ENCODE peak calls at places on chromosomes 11 and 22, in four cellular contexts. Y, V, X and M are unnamed samples.

GRCh38 chr22:43171019-43171491 is 15.9 kb downstream of the TTLL12 start:
- DNase-seq in X (no peak), Y (no peak), V (no peak), M (no peak)

GRCh38 chr11:46659908-46660307 is 40.5 kb downstream of the ARHGAP1 start:
- DNase-seq in X (no peak), Y (no peak), V (no peak), M (no peak)

GRCh38 chr22:43142881-43143562 is at the start of gene MCAT:
- DNase-seq in V (peak), X (peak), Y (no peak), M (peak)

GRCh38 chr11:44564653-44565007 is 833 bp upstream of the CD82 start:
- DNase-seq in Y (peak), V (no peak), X (peak), M (peak)

GRCh38 chr11:61969838-61970452 is 2.5 kb upstream of the FTH1 start:
- DNase-seq in X (no peak), V (peak), Y (no peak), M (no peak)

GRCh38 chr22:22565991-22566390 is 6.9 kb upstream of the PRAME start:
- DNase-seq in V (peak), X (no peak), Y (no peak), M (no peak)

GRCh38 chr11:106137061-106137460 is 59.6 kb downstream of the AASDHPPT start:
- DNase-seq in Y (no peak), X (no peak), V (no peak), M (no peak)

GRCh38 chr22:50702821-50703725 is 30.4 kb downstream of the SHANK3 start:
- DNase-seq in Y (peak), V (no peak), X (no peak), M (no peak)

GRCh38 chr11:76763573-76764348 is 19.4 kb upstream of the TSKU start:
- DNase-seq in Y (no peak), V (peak), X (peak), M (no peak)

GRCh38 chr22:37581534-37581933 is 1.6 kb upstream of the LGALS2 start:
- DNase-seq in X (no peak), V (no peak), Y (no peak), M (no peak)

GRCh38 chr22:46041642-46042041 is 64.7 kb upstream of the WNT7B start:
- DNase-seq in V (no peak), Y (peak), X (peak), M (no peak)

GRCh38 chr11:35424157-35424945 is 5.0 kb upstream of the SLC1A2 start:
- DNase-seq in Y (no peak), V (no peak), X (no peak), M (no peak)
- TF ChIP-seq POLR2A in Y (no peak), V (no peak), X (no peak), M (no peak)

DNA sequence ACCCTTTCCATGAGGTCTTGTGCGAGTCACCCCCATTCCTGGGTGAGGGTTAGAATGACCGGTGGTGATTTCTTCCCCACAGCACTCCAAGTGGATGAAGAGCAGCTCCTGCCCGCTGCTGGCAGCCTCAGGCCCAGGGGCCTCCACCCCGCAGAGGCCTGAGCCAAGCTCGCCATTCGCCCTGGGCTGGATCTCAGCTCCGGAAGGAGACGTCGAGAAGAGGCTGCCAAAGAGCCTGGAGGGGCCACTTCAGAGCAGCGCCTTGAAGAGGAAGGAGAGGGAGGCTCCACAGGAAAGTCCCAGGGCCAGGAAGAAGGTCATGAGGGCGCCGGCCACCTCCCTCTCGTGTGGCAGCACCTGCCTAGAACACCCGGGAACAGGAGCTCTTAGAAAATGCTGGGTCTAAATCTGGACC is 8.4 kb downstream of the SLC29A2 start:
- DNase-seq in Y (no peak), X (no peak), V (no peak), M (no peak)
- H3K4me3 ChIP-seq in Y (no peak), X (no peak), V (no peak), M (no peak)

DNA sequence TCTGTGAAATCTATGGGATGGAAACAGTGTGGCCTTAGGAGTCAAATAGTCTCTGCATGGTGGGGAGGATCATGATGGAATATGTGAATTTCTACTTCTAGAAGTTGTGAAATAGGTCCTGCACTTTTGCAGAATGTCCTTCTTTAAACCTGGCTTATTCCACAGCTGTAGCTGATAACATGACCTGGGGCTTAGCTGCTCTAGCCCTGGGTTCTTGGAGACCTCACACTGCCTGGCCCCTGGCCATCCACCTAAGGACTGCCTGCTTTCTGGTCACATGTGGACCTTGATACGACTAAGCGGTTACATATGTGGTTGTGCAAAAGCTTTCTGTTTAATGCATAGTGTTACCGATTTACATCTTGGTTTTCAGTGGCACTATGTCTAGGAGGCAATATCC is 88.2 kb downstream of the SWAP70 start:
- DNase-seq in V (no peak), X (no peak), Y (no peak), M (no peak)
- TF ChIP-seq POLR2A in V (no peak), X (no peak), Y (no peak), M (no peak)

GRCh38 chr11:65791719-65792213 is 4.9 kb downstream of the OVOL1 start:
- DNase-seq in V (no peak), Y (no peak), X (no peak), M (peak)
- H3K4me3 ChIP-seq in V (no peak), Y (peak), X (no peak), M (no peak)